ENCODE peak calls at places on chromosomes 6 and 20, in seven cellular contexts. H is Jurkat, Clone E6-1; O is lower leg skin; N is heart right ventricle; D is adipocyte; M is OCI-LY7; I is cardiac muscle cell. A is an unnamed sample.

GRCh38 chr6:15689586-15690450 is 27.0 kb upstream of the DTNBP1 start:
- DNase-seq in H (no peak), M (no peak), O (no peak), N (no peak), D (peak), I (peak), A (no peak)

GRCh38 chr6:83546636-83547035 is 34.3 kb downstream of the PRSS35 start:
- DNase-seq in O (no peak), I (no peak), M (no peak), H (peak), N (no peak), D (no peak), A (no peak)

GRCh38 chr6:7615611-7616383 is 25.8 kb downstream of the SNRNP48 start:
- DNase-seq in M (peak), O (no peak), I (peak), D (peak), N (no peak), H (peak), A (peak)

GRCh38 chr20:63699466-63700198 is 3.2 kb downstream of the TNFRSF6B start:
- DNase-seq in I (no peak), N (no peak), M (no peak), H (no peak), O (peak), D (no peak), A (no peak)

GRCh38 chr6:147390909-147391536 is 117.5 kb upstream of the SAMD5 start:
- DNase-seq in N (no peak), H (peak), D (peak), M (peak), O (no peak), I (peak), A (no peak)

GRCh38 chr20:10271470-10272219 is 53.0 kb downstream of the SNAP25 start:
- DNase-seq in H (no peak), N (no peak), D (no peak), I (peak), O (no peak), M (no peak), A (no peak)

GRCh38 chr20:37575884-37576283 is 48.2 kb upstream of the BLCAP start:
- DNase-seq in D (no peak), H (no peak), I (no peak), M (peak), O (peak), N (no peak), A (no peak)

GRCh38 chr6:30763155-30763617 is 18.8 kb upstream of the IER3 start:
- DNase-seq in H (no peak), O (no peak), N (no peak), M (no peak), I (no peak), D (no peak), A (no peak)

GRCh38 chr20:24981282-24981681 is 11.3 kb downstream of the APMAP start:
- DNase-seq in H (no peak), N (no peak), I (no peak), D (no peak), M (no peak), O (peak), A (no peak)

GRCh38 chr20:46427384-46427783 is 21.0 kb upstream of the ELMO2 start:
- DNase-seq in D (no peak), O (no peak), N (no peak), M (no peak), I (no peak), H (no peak), A (no peak)

GRCh38 chr6:115914098-115914497 is 146.6 kb downstream of the FRK start:
- DNase-seq in O (no peak), I (peak), H (no peak), M (no peak), D (no peak), N (no peak), A (no peak)

GRCh38 chr6:100719883-100720682 is 161.0 kb downstream of the ASCC3 start:
- DNase-seq in H (peak), O (no peak), N (no peak), D (peak), M (peak), I (peak), A (no peak)
- H3K4me3 ChIP-seq in H (no peak), O (no peak), N (no peak), D (peak), M (no peak), I (no peak), A (no peak)

DNA sequence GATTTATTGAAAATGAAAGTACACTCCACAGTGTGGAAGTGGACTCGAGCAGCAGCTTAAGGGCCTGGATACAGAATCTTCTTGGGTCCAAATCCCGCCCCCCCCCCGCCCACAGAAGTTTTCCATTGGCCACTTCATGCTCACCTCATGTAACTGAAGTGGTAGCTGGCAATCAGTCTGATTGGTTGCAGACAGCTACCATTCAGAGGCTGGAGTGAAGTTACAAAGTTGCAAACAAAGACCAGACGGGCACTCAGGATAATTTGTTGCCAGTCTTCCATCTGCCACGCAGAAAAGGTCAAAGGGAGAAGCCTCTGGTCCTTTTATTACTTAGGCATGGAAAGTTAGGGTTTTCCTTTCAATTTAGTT is 25.8 kb upstream of the FABP7 start:
- DNase-seq in M (no peak), O (no peak), N (no peak), H (no peak), I (peak), D (peak), A (no peak)
- H3K4me3 ChIP-seq in M (no peak), O (no peak), N (no peak), H (no peak), I (no peak), D (peak), A (no peak)

GRCh38 chr6:163232649-163233048 is 181.9 kb upstream of the QKI start:
- DNase-seq in M (no peak), N (no peak), H (no peak), I (no peak), D (no peak), O (no peak), A (no peak)
- H3K4me3 ChIP-seq in M (no peak), N (no peak), H (no peak), I (no peak), D (no peak), O (no peak), A (no peak)

DNA sequence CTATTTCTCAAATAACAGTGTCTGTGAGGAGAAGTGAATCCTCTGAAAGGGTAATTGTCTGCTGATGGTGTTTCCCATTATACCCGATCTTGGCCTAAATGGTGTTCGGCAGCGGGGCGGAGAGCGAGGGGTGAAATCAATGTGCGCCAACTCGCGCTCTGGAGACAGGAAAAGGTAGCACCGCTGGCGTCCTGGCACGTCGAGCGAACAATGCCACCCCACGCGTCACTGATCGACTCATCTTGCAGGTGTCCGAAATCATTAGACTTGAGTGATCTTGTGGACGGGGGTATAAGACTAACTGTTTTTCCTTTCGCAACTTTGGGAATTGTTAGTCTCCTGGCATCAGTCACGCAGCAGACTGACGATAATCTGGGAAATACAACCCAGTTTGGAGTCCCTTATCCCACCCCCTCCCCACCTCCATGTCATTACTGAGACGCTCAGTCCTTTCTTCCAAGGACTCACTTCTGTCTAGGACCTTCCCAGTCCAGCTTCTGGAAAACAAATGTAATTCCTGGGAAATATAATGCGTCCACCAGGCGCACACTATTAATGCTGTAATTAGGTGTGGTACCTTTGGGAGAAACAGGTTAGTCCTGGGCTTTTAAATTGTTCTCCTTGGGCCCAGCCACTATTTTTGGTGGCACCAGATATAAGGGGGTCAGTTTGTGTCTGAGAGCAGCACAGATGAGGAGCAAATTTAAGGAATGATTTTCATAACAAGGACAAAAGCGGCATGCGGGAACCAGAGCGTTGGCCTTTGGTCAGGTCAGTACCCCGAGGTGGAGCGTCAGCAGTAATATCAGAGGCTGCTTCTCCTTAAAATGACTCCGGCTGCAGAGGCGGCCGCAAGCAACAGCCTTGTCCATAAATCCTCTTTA is 2.3 kb downstream of the LINC00237 start:
- DNase-seq in M (no peak), O (no peak), I (no peak), D (no peak), N (no peak), H (no peak), A (no peak)
- H3K4me3 ChIP-seq in M (no peak), O (no peak), I (no peak), D (no peak), N (no peak), H (no peak), A (no peak)

GRCh38 chr6:75351570-75351969 is 67.0 kb upstream of the TMEM30A start:
- DNase-seq in H (no peak), O (no peak), D (no peak), M (no peak), N (no peak), I (no peak), A (no peak)

GRCh38 chr6:75350808-75351207 is 66.2 kb upstream of the TMEM30A start:
- DNase-seq in M (no peak), D (no peak), O (no peak), N (no peak), I (no peak), H (no peak), A (no peak)

GRCh38 chr6:75348882-75349261 is 64.3 kb upstream of the TMEM30A start:
- DNase-seq in I (no peak), O (no peak), H (no peak), M (no peak), N (no peak), D (no peak), A (no peak)

GRCh38 chr6:75349262-75349984 is 64.8 kb upstream of the TMEM30A start:
- DNase-seq in M (no peak), D (peak), I (peak), N (peak), O (no peak), H (no peak), A (no peak)

DNA sequence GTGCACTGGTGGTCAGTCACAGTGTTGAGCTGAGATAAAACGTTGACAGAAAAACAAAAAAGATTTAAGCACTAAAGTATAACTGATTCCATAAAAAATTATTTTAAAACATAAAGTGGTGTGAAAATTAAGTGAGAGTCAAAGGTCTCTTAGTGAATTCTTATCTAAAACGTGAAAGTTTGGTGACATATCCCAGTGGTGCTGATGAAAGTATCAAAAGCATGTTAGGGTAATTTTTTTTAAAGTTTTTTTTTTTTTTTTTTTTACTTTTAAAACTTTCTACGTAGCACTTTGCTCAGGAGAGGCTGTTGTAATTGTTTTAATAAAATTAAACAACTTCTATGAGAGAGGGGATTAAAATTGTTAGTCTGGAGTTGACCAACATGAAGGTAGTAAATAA is 65.6 kb upstream of the TMEM30A start:
- DNase-seq in D (no peak), O (no peak), H (no peak), M (no peak), I (no peak), N (no peak), A (no peak)
- H3K4me3 ChIP-seq in D (peak), O (no peak), H (no peak), M (no peak), I (no peak), N (no peak), A (no peak)

GRCh38 chr20:57346477-57346876 is 4.6 kb upstream of the RAE1 start:
- DNase-seq in M (peak), D (peak), I (peak), H (peak), O (peak), N (peak), A (peak)

GRCh38 chr20:57351042-57351783 is at the start of gene RAE1:
- DNase-seq in M (peak), D (peak), O (peak), N (peak), I (peak), H (peak), A (peak)

GRCh38 chr20:57347393-57347792 is 3.7 kb upstream of the RAE1 start:
- DNase-seq in N (no peak), I (no peak), D (no peak), H (no peak), M (no peak), O (no peak), A (no peak)

GRCh38 chr20:57350086-57350710 is 857 bp upstream of the RAE1 start:
- DNase-seq in N (no peak), H (no peak), O (no peak), M (no peak), I (no peak), D (peak), A (no peak)

DNA sequence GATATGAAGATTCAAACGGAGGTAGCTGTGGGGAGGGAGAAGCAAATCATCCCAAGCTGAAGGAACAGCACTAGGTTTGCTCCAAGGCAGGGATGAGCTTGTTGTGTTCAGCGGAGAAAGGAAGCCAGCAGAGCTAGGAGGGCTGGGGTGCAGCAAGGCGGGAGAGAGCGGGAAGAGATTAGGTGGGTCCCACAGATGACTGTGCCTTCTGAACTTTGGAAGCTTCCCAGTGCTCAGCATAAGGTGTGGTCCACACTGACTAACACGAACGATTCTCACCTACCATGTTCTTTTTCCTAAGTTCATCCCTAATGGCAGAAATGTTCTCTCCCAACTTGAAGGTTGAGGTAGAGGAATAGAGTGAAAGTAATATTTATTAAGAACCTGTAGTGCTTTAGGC is 1.2 kb downstream of the RAE1 start:
- DNase-seq in I (no peak), M (no peak), D (no peak), N (no peak), O (no peak), H (no peak), A (no peak)
- H3K4me3 ChIP-seq in I (peak), M (peak), D (peak), N (no peak), O (no peak), H (peak), A (peak)

GRCh38 chr6:137416376-137417109 is 77.7 kb downstream of the OLIG3 start:
- DNase-seq in N (no peak), O (no peak), D (peak), M (peak), I (peak), H (no peak), A (no peak)
- H3K4me3 ChIP-seq in N (no peak), O (no peak), D (peak), M (no peak), I (no peak), H (no peak), A (no peak)

GRCh38 chr6:87922947-87923330 is 124.7 kb upstream of the SPACA1 start:
- DNase-seq in N (no peak), O (no peak), M (peak), I (no peak), D (no peak), H (peak), A (no peak)
- H3K4me3 ChIP-seq in N (no peak), O (no peak), M (peak), I (no peak), D (no peak), H (no peak), A (no peak)

DNA sequence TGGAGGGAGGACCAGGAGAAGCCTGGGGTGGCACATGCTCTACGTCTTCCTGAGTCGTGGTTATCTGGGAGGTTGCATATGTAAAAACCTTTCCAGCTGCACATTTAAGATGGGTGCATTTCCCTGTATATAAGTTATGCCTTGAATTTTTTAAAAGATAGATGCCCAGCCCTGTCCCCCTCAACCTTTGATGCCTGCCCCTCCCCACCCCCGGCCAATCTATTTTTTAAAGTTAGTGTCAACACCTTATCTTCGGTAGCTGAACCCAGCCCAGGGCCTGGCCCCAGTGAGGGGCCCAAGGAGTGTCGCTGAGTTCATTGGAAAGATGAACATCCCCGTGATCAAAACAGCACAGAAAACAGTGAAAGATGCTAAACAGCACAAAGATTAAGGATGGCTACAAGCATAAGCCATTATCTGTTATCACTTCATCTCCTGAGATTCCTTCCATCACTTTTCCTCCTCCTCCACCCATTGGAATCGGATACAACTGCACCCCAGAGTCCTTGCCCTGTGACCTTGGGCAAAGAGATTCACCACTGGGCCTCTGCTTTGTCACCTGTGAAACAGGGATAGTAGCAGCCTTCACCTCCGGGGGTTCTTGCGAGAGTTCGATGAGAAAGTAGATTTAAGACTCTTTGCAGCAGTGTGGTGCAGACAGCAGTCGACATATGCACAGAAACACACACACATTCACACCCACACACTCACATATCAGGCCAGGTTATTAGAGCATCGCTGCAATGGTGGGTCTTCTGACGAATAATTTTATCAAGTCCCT is 47.5 kb downstream of the SIRPA start:
- DNase-seq in D (no peak), I (no peak), H (no peak), O (peak), N (no peak), M (no peak), A (no peak)
- H3K4me3 ChIP-seq in D (no peak), I (no peak), H (no peak), O (no peak), N (no peak), M (no peak), A (no peak)

GRCh38 chr6:33770833-33771341 is 18.0 kb downstream of the LEMD2 start:
- DNase-seq in I (no peak), D (no peak), H (no peak), O (no peak), N (no peak), M (no peak), A (no peak)
- H3K4me3 ChIP-seq in I (no peak), D (peak), H (no peak), O (no peak), N (no peak), M (no peak), A (no peak)